ENCODE peak calls at places on chromosome 15, in seven cellular contexts. W, K, N, Z, B, G and F are unnamed samples.

GRCh38 chr15:99158626-99159412 is 53.9 kb downstream of the SYNM start:
- DNase-seq in B (no peak), K (no peak), G (no peak), N (no peak), Z (no peak), W (no peak), F (no peak)

GRCh38 chr15:43253431-43254403 is 13.0 kb downstream of the TGM5 start:
- DNase-seq in B (peak), W (peak), K (no peak), N (no peak), Z (no peak), G (no peak), F (peak)

GRCh38 chr15:49103676-49104075 is 51.7 kb downstream of the COPS2 start:
- DNase-seq in Z (no peak), W (no peak), G (no peak), N (no peak), K (no peak), B (no peak), F (no peak)

GRCh38 chr15:80173022-80173759 is 20.4 kb downstream of the FAH start:
- DNase-seq in K (peak), Z (peak), N (no peak), W (peak), B (peak), G (no peak), F (peak)

GRCh38 chr15:73993211-73993994 is 1.1 kb upstream of the PML start:
- DNase-seq in N (no peak), G (no peak), Z (no peak), W (no peak), K (no peak), B (no peak), F (no peak)

GRCh38 chr15:73716417-73716816 is 32.2 kb downstream of the CD276 start:
- DNase-seq in B (no peak), W (peak), N (no peak), G (no peak), K (no peak), Z (no peak), F (no peak)

GRCh38 chr15:31434418-31435255 is 108.0 kb downstream of the KLF13 start:
- DNase-seq in W (peak), Z (no peak), N (peak), K (peak), G (peak), B (peak), F (no peak)

GRCh38 chr15:80823995-80824394 is 44.8 kb downstream of the CEMIP start:
- DNase-seq in N (no peak), K (no peak), Z (no peak), B (no peak), G (no peak), W (no peak), F (no peak)

GRCh38 chr15:100721758-100722550 is 119.6 kb downstream of the ASB7 start:
- DNase-seq in Z (peak), B (peak), G (peak), N (peak), K (peak), W (peak), F (peak)

GRCh38 chr15:90412356-90413194 is 24.5 kb downstream of the IQGAP1 start:
- DNase-seq in G (peak), Z (no peak), K (no peak), N (no peak), B (peak), W (peak), F (no peak)

GRCh38 chr15:85525755-85526154 is 145.4 kb downstream of the AKAP13 start:
- DNase-seq in Z (no peak), K (no peak), W (no peak), B (no peak), N (no peak), G (no peak), F (no peak)

GRCh38 chr15:58015565-58015964 is 49.9 kb downstream of the ALDH1A2 start:
- DNase-seq in K (no peak), Z (no peak), G (no peak), N (no peak), W (no peak), B (no peak), F (no peak)

GRCh38 chr15:74127954-74128784 is 2.2 kb upstream of the ISLR2 start:
- DNase-seq in Z (peak), B (no peak), W (no peak), G (no peak), N (no peak), K (peak), F (no peak)

GRCh38 chr15:99251436-99251821 is at the start of gene LRRC28:
- DNase-seq in B (no peak), G (no peak), Z (no peak), K (no peak), W (no peak), N (no peak), F (no peak)

GRCh38 chr15:96274698-96275097 is 55.8 kb upstream of the NR2F2 start:
- DNase-seq in K (no peak), B (no peak), Z (no peak), N (no peak), W (no peak), G (no peak), F (no peak)

GRCh38 chr15:85706779-85707518 is 87.8 kb downstream of the KLHL25 start:
- DNase-seq in K (no peak), W (peak), N (no peak), Z (no peak), G (no peak), B (peak), F (no peak)

GRCh38 chr15:55858661-55859060 is 115.7 kb upstream of the PRTG start:
- DNase-seq in Z (no peak), W (no peak), G (no peak), B (peak), N (no peak), K (no peak), F (no peak)

GRCh38 chr15:63094495-63094931 is 27.1 kb upstream of the LACTB start:
- DNase-seq in G (no peak), W (no peak), K (no peak), Z (no peak), B (no peak), N (peak), F (no peak)

GRCh38 chr15:58142827-58143226 is 4.6 kb downstream of the AQP9 start:
- DNase-seq in B (no peak), N (no peak), G (no peak), K (no peak), Z (no peak), W (no peak), F (no peak)

GRCh38 chr15:89203705-89204273 is 17.6 kb downstream of the RLBP1 start:
- DNase-seq in G (no peak), B (no peak), K (no peak), Z (no peak), N (no peak), W (no peak), F (no peak)

GRCh38 chr15:69539316-69539715 is 86.7 kb downstream of the RPLP1 start:
- DNase-seq in G (no peak), W (no peak), N (no peak), B (no peak), Z (no peak), K (no peak), F (no peak)

GRCh38 chr15:57377478-57377847 is 1.2 kb downstream of the CGNL1 start:
- DNase-seq in Z (no peak), N (no peak), K (no peak), W (no peak), G (no peak), B (no peak), F (peak)

GRCh38 chr15:68672781-68673205 is 94.0 kb downstream of the CORO2B start:
- DNase-seq in G (no peak), W (no peak), K (no peak), N (no peak), B (peak), Z (peak), F (no peak)

GRCh38 chr15:88744548-88745020 is 58.7 kb upstream of the ACAN start:
- DNase-seq in W (no peak), G (no peak), N (no peak), K (no peak), Z (no peak), B (peak), F (no peak)

GRCh38 chr15:38638841-38639240 is 74.2 kb upstream of the RASGRP1 start:
- DNase-seq in Z (no peak), K (no peak), B (no peak), W (no peak), N (no peak), G (no peak), F (no peak)

GRCh38 chr15:29731865-29732264 is 90.4 kb downstream of the TJP1 start:
- DNase-seq in N (no peak), W (no peak), K (no peak), Z (no peak), B (no peak), G (no peak), F (no peak)

GRCh38 chr15:79442911-79443310 is 10.8 kb downstream of the MINAR1 start:
- DNase-seq in K (no peak), G (no peak), W (no peak), B (no peak), N (no peak), Z (no peak), F (no peak)

GRCh38 chr15:42608110-42608531 is 32.7 kb downstream of the STARD9 start:
- DNase-seq in N (no peak), K (no peak), B (peak), G (no peak), Z (no peak), W (peak), F (no peak)

GRCh38 chr15:31272558-31273257 is 53.9 kb upstream of the KLF13 start:
- DNase-seq in G (no peak), N (no peak), W (peak), B (no peak), K (no peak), Z (peak), F (peak)

GRCh38 chr15:44675911-44676310 is 12.4 kb upstream of the SPG11 start:
- DNase-seq in K (no peak), B (no peak), W (no peak), Z (no peak), G (no peak), N (no peak), F (no peak)

GRCh38 chr15:44670087-44670945 is 6.9 kb upstream of the SPG11 start:
- DNase-seq in Z (no peak), K (no peak), G (no peak), B (no peak), W (no peak), N (no peak), F (no peak)

GRCh38 chr15:44676676-44677075 is 13.2 kb upstream of the SPG11 start:
- DNase-seq in B (no peak), K (no peak), G (no peak), Z (no peak), W (no peak), N (no peak), F (no peak)

GRCh38 chr15:44668925-44669324 is 5.5 kb upstream of the SPG11 start:
- DNase-seq in K (no peak), Z (no peak), G (no peak), B (no peak), W (no peak), N (no peak), F (no peak)

GRCh38 chr15:44673639-44674038 is 10.2 kb upstream of the SPG11 start:
- DNase-seq in W (no peak), K (no peak), G (no peak), N (no peak), B (no peak), Z (no peak), F (no peak)
- H3K4me3 ChIP-seq in W (no peak), K (no peak), G (no peak), N (no peak), B (no peak), Z (no peak), F (no peak)

GRCh38 chr15:34904527-34904926 is 65.0 kb downstream of the AQR start:
- DNase-seq in G (no peak), W (no peak), N (no peak), K (no peak), B (peak), Z (no peak), F (no peak)
- H3K4me3 ChIP-seq in G (no peak), W (no peak), N (no peak), K (no peak), B (no peak), Z (no peak), F (no peak)

GRCh38 chr15:64894395-64895056 is 17.2 kb upstream of the ANKDD1A start:
- DNase-seq in K (no peak), Z (no peak), W (no peak), N (no peak), B (no peak), G (no peak), F (no peak)
- H3K4me3 ChIP-seq in K (peak), Z (peak), W (no peak), N (no peak), B (no peak), G (no peak), F (peak)

GRCh38 chr15:72227192-72227586 is 3.8 kb downstream of the PKM start:
- DNase-seq in B (peak), N (no peak), W (no peak), K (no peak), G (peak), Z (peak), F (no peak)
- H3K4me3 ChIP-seq in B (peak), N (peak), W (no peak), K (peak), G (peak), Z (no peak), F (no peak)

GRCh38 chr15:91886878-91887277 is 33.4 kb downstream of the SLCO3A1 start:
- DNase-seq in G (no peak), N (no peak), W (no peak), Z (no peak), B (no peak), K (no peak), F (no peak)
- H3K4me3 ChIP-seq in G (no peak), N (no peak), W (no peak), Z (no peak), B (no peak), K (no peak), F (no peak)

GRCh38 chr15:78065284-78065872 is 12.1 kb downstream of the TBC1D2B start:
- DNase-seq in W (peak), Z (peak), B (peak), N (peak), K (peak), G (peak), F (peak)
- H3K4me3 ChIP-seq in W (no peak), Z (no peak), B (no peak), N (peak), K (no peak), G (no peak), F (no peak)

GRCh38 chr15:40367673-40368611 is 9.9 kb downstream of the DISP2 start:
- DNase-seq in Z (peak), N (peak), B (peak), G (peak), W (peak), K (peak), F (peak)
- H3K4me3 ChIP-seq in Z (peak), N (peak), B (no peak), G (no peak), W (no peak), K (peak), F (peak)

GRCh38 chr15:25787855-25788521 is 75.1 kb downstream of the ATP10A start:
- DNase-seq in Z (peak), W (peak), B (peak), N (no peak), G (no peak), K (no peak), F (no peak)
- H3K4me3 ChIP-seq in Z (no peak), W (no peak), B (no peak), N (no peak), G (no peak), K (no peak), F (no peak)

DNA sequence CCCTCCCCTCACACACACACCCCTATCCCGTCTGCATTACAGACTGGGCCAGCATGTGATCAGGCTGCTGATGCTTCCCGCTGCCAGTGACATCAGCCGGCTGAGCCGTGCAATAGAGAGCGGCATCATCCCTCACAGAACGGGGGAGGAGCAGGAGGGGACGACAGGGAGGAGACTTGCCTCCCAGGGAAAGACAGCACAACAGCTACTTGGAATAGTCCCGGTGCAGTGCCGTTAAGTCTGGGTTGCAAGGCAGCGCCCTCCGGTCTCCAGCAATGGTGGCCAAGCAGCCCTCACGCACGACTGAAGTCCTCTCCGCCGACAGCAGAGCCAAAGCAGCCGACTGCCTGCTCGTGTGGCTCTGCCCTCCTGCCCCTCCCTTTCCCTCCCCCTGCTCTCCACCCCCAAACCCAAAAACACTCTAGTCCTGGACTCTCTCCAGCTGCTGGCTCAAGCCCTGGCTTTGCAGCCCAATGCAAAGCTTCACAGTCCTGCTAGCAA is 31.5 kb upstream of the RPS17 start:
- DNase-seq in B (peak), Z (peak), N (peak), G (peak), W (peak), K (peak), F (peak)
- H3K4me3 ChIP-seq in B (peak), Z (peak), N (peak), G (peak), W (no peak), K (peak), F (peak)

DNA sequence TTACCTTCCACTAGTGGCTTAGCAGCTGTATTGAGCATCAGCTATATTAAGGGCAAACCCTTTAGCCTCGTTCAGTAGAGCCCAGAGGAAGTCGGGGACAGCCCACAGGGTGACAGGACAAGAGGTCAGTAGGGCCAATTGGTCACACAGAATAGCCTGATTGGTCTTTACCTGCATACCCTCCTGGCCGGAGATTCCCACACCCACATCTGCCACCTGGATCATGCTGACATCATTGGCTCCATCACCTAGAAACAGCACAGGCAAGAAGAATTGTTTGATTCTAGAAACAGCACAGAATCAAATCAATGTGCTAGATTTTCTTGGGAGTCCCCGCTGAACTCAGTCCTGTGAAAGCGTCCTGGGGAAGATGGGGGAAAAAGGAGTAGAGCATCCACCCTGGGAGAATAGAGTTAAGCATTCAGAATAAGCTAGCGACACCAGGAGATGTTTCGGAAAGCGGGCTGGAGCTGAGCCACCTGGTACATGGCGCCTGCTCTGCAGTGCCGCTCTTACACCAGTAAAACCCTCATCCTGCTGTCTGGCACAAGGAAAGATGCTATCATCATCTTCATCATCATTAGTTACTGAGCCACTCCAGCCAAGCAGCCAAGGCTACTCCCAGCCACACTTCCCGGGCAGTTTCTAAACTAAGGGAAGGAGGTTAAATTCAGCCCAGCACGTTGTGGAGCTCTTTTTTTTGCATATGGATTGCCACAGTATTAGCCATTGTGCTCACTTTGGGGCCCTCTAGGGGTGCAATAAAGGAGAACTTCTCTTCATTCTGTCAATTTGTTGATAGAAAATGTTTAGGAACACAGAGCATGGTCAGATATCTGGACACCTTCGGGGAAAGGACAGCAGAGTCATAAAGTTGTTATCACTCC is 171.3 kb downstream of the ATP10A start:
- DNase-seq in N (no peak), G (no peak), W (no peak), B (peak), K (no peak), Z (peak), F (no peak)
- H3K4me3 ChIP-seq in N (no peak), G (no peak), W (no peak), B (no peak), K (no peak), Z (no peak), F (no peak)